ENCODE peak calls at places on chromosomes 6 and 20, in five cellular contexts. N, M, B, L and V are unnamed samples.

GRCh38 chr20:35333606-35334005 is 41.4 kb upstream of the FAM83C start:
- DNase-seq in N (no peak), M (no peak), B (no peak), L (no peak), V (no peak)

GRCh38 chr6:43921548-43922422 is 151.8 kb downstream of the VEGFA start:
- DNase-seq in N (no peak), M (no peak), B (no peak), L (no peak), V (no peak)

GRCh38 chr6:143205983-143206382 is 145.3 kb downstream of the AIG1 start:
- DNase-seq in N (no peak), M (no peak), B (peak), L (no peak), V (no peak)

GRCh38 chr6:11198663-11199603 is 33.5 kb downstream of the NEDD9 start:
- DNase-seq in N (no peak), M (no peak), B (no peak), L (no peak), V (no peak)

GRCh38 chr20:50085481-50086365 is 27.2 kb downstream of the UBE2V1 start:
- DNase-seq in N (peak), M (no peak), B (peak), L (peak), V (peak)

GRCh38 chr20:45019027-45019763 is 52.9 kb downstream of the STK4 start:
- DNase-seq in N (no peak), M (no peak), B (no peak), L (no peak), V (no peak)

GRCh38 chr6:29451471-29452193 is 5.2 kb downstream of the OR11A1 start:
- DNase-seq in N (no peak), M (no peak), B (no peak), L (no peak), V (no peak)

GRCh38 chr6:11121851-11122250 is 10.3 kb upstream of the ERVFRD-1 start:
- DNase-seq in N (no peak), M (no peak), B (no peak), L (no peak), V (no peak)

GRCh38 chr6:95923518-95923917 is 92.3 kb upstream of the FUT9 start:
- DNase-seq in N (no peak), M (no peak), B (no peak), L (no peak), V (no peak)

GRCh38 chr6:56649053-56649769 is 6.5 kb upstream of the DST start:
- DNase-seq in N (no peak), M (no peak), B (peak), L (no peak), V (no peak)

GRCh38 chr6:91449539-91449938 is 862.7 kb upstream of the MAP3K7 start:
- DNase-seq in N (no peak), M (no peak), B (no peak), L (no peak), V (no peak)

GRCh38 chr6:9138856-9139426 is 703.6 kb upstream of the SLC35B3 start:
- DNase-seq in N (no peak), M (no peak), B (no peak), L (no peak), V (peak)

GRCh38 chr6:50180646-50181045 is 130.9 kb upstream of the DEFB112 start:
- DNase-seq in N (no peak), M (no peak), B (no peak), L (no peak), V (no peak)

GRCh38 chr6:99369533-99369932 is 20.1 kb upstream of the FAXC start:
- DNase-seq in N (no peak), M (no peak), B (no peak), L (no peak), V (no peak)

DNA sequence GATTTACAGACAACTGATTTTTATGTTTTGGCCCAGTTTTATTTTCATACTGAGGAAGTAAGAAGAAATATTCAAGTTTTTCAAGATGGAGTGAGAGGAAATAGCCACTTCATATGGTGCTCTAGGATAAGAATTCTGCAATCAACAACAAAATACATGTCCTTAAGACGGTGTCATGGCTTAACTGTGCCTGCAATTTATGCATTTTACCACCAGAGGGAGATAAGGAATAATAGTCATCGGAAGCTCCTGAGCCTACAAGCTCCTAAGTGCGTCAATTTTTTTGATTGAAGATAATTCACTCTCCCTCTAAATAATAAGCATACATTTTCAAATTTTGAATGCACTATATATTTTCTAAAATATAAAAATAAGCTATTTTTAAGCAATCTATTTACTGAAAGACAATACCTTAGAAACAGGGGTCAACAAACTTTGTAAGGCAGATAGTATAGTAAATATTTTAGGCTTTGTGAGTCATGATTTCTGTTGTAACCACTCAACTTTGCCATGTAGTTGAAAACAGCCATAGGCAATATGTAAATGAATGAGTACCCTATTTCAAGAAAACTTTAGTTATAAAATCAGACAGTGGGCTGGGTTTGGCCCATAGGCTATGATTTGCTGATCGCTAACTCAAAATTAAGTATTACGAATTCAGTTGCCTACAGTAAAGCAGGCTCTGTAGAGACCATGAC is 230.9 kb upstream of the DTNBP1 start:
- DNase-seq in N (no peak), M (no peak), B (peak), L (no peak), V (peak)
- TF ChIP-seq CTCF in N (peak), M (peak), B (peak), L (no peak), V (peak)

GRCh38 chr6:72530152-72530551 is 91.7 kb upstream of the KCNQ5 start:
- DNase-seq in N (no peak), M (no peak), B (peak), L (no peak), V (no peak)

GRCh38 chr6:72530750-72531149 is 91.1 kb upstream of the KCNQ5 start:
- DNase-seq in N (no peak), M (no peak), B (no peak), L (no peak), V (no peak)

GRCh38 chr6:72535124-72535523 is 86.7 kb upstream of the KCNQ5 start:
- DNase-seq in N (no peak), M (no peak), B (no peak), L (no peak), V (no peak)

GRCh38 chr6:72533601-72534000 is 88.3 kb upstream of the KCNQ5 start:
- DNase-seq in N (no peak), M (no peak), B (peak), L (no peak), V (peak)

GRCh38 chr6:72534236-72534635 is 87.6 kb upstream of the KCNQ5 start:
- DNase-seq in N (no peak), M (no peak), B (no peak), L (no peak), V (no peak)
- H3K4me3 ChIP-seq in N (no peak), M (no peak), B (no peak), L (no peak), V (no peak)

GRCh38 chr20:46649965-46650542 is 1.2 kb downstream of the SLC13A3 start:
- DNase-seq in N (no peak), M (no peak), B (no peak), L (no peak), V (no peak)
- TF ChIP-seq CTCF in N (no peak), M (no peak), B (no peak), L (no peak), V (no peak)

GRCh38 chr6:154488802-154489437 is 21.6 kb downstream of the CNKSR3 start:
- DNase-seq in N (no peak), M (no peak), B (peak), L (no peak), V (peak)

GRCh38 chr6:154485784-154486183 is 24.7 kb downstream of the CNKSR3 start:
- DNase-seq in N (peak), M (no peak), B (no peak), L (no peak), V (no peak)

GRCh38 chr6:154487367-154488275 is 22.9 kb downstream of the CNKSR3 start:
- DNase-seq in N (peak), M (no peak), B (no peak), L (no peak), V (no peak)

GRCh38 chr6:154491567-154492470 is 18.7 kb downstream of the CNKSR3 start:
- DNase-seq in N (no peak), M (no peak), B (no peak), L (no peak), V (peak)

GRCh38 chr6:154488276-154488627 is 22.2 kb downstream of the CNKSR3 start:
- DNase-seq in N (no peak), M (no peak), B (no peak), L (no peak), V (peak)
- H3K4me3 ChIP-seq in N (no peak), M (no peak), B (no peak), L (no peak), V (no peak)

GRCh38 chr6:24274441-24275083 is 83.3 kb downstream of the DCDC2 start:
- DNase-seq in N (no peak), M (no peak), B (peak), L (no peak), V (peak)
- TF ChIP-seq CTCF in N (peak), M (peak), B (peak), L (peak), V (peak)

GRCh38 chr20:63163171-63163570 is 52.8 kb downstream of the YTHDF1 start:
- DNase-seq in N (no peak), M (no peak), B (no peak), L (no peak), V (no peak)
- H3K4me3 ChIP-seq in N (no peak), M (no peak), B (no peak), L (no peak), V (no peak)

GRCh38 chr20:32941155-32941885 is 62.9 kb downstream of the SUN5 start:
- DNase-seq in N (no peak), M (no peak), B (no peak), L (no peak), V (no peak)

GRCh38 chr20:32946629-32947028 is 57.6 kb downstream of the SUN5 start:
- DNase-seq in N (no peak), M (no peak), B (no peak), L (no peak), V (no peak)

GRCh38 chr20:32943490-32944052 is 60.7 kb downstream of the SUN5 start:
- DNase-seq in N (no peak), M (no peak), B (no peak), L (no peak), V (no peak)

GRCh38 chr20:32945710-32946221 is 58.5 kb downstream of the SUN5 start:
- DNase-seq in N (no peak), M (no peak), B (peak), L (no peak), V (peak)
- TF ChIP-seq CTCF in N (no peak), M (peak), B (peak), L (peak), V (peak)

GRCh38 chr6:168088161-168089106 is 9.4 kb upstream of the FRMD1 start:
- DNase-seq in N (peak), M (no peak), B (peak), L (peak), V (no peak)
- H3K4me3 ChIP-seq in N (no peak), M (no peak), B (no peak), L (no peak), V (no peak)